ENCODE peak calls at places on chromosome 3, in ten cellular contexts. F is SW 1271, H is breast epithelium, E is Calu3, X is HS-27A, U is stomach, I is DMS79 treated with DMSO at 0.1 percent for 48 hours, S is thoracic aorta, J is upper lobe of right lung, M is NT2/D1. O is an unnamed sample.

GRCh38 chr3:125960066-125960424 is 8.9 kb upstream of the ROPN1B start:
- DNase-seq in S (no peak), I (no peak), U (no peak), F (no peak), E (no peak), M (no peak), H (no peak), J (no peak), X (no peak), O (no peak)

GRCh38 chr3:107578523-107578922 is 55.8 kb downstream of the BBX start:
- DNase-seq in S (no peak), J (no peak), I (no peak), U (no peak), X (no peak), E (no peak), M (no peak), F (no peak), H (no peak), O (no peak)

GRCh38 chr3:67012564-67012963 is 14.5 kb downstream of the KBTBD8 start:
- DNase-seq in S (no peak), I (no peak), M (no peak), E (no peak), J (no peak), U (no peak), X (no peak), H (no peak), F (no peak), O (no peak)

GRCh38 chr3:116087431-116087830 is 357.9 kb downstream of the LSAMP start:
- DNase-seq in X (no peak), I (no peak), S (no peak), J (no peak), H (no peak), E (no peak), U (no peak), F (no peak), M (no peak), O (no peak)

GRCh38 chr3:107142786-107143185 is 234.5 kb upstream of the CCDC54 start:
- DNase-seq in M (peak), S (no peak), E (peak), H (no peak), J (no peak), U (no peak), I (no peak), X (no peak), F (no peak), O (no peak)

GRCh38 chr3:109081746-109082510 is 36.0 kb downstream of the MORC1 start:
- DNase-seq in S (no peak), J (no peak), F (no peak), E (peak), M (peak), I (no peak), X (peak), H (no peak), U (peak), O (peak)

GRCh38 chr3:139848660-139849059 is 86.3 kb upstream of the CLSTN2 start:
- DNase-seq in S (no peak), M (no peak), X (no peak), J (no peak), U (no peak), F (no peak), E (no peak), I (no peak), H (no peak), O (no peak)

GRCh38 chr3:54146383-54147239 is 24.3 kb downstream of the CACNA2D3 start:
- DNase-seq in H (no peak), E (peak), U (peak), J (peak), X (no peak), F (no peak), S (no peak), M (no peak), I (no peak), O (no peak)

GRCh38 chr3:40584625-40585189 is 59.9 kb downstream of the ZNF621 start:
- DNase-seq in S (peak), M (peak), F (peak), I (no peak), E (peak), X (no peak), J (peak), H (peak), U (peak), O (no peak)

GRCh38 chr3:174697310-174697709 is 161.8 kb upstream of the NAALADL2 start:
- DNase-seq in F (no peak), J (no peak), U (no peak), H (no peak), X (no peak), E (no peak), I (no peak), S (no peak), M (no peak), O (no peak)

GRCh38 chr3:183809209-183809608 is 16.2 kb downstream of the MAP6D1 start:
- DNase-seq in I (no peak), X (no peak), U (no peak), J (no peak), E (no peak), S (no peak), F (no peak), M (no peak), H (no peak), O (no peak)

GRCh38 chr3:31377045-31377642 is 155.6 kb upstream of the STT3B start:
- DNase-seq in J (no peak), M (no peak), H (no peak), S (no peak), X (peak), F (no peak), I (no peak), U (peak), E (peak), O (no peak)

GRCh38 chr3:126351771-126352475 is 5.3 kb downstream of the KLF15 start:
- DNase-seq in E (no peak), U (no peak), F (no peak), X (no peak), S (no peak), H (no peak), J (peak), M (no peak), I (no peak), O (no peak)

GRCh38 chr3:13069495-13069894 is 3.7 kb downstream of the IQSEC1 start:
- DNase-seq in S (no peak), E (no peak), U (no peak), J (no peak), X (no peak), H (no peak), F (no peak), M (no peak), I (no peak), O (no peak)

GRCh38 chr3:13106308-13106970 is 33.2 kb upstream of the IQSEC1 start:
- DNase-seq in S (no peak), F (no peak), I (peak), J (peak), X (peak), H (no peak), M (no peak), U (no peak), E (peak), O (no peak)

GRCh38 chr3:128623762-128624176 is 26.8 kb downstream of the RPN1 start:
- DNase-seq in M (no peak), J (no peak), U (no peak), F (no peak), H (no peak), E (no peak), I (no peak), X (no peak), S (no peak), O (no peak)

GRCh38 chr3:43867673-43868072 is 176.9 kb downstream of the ABHD5 start:
- DNase-seq in U (no peak), H (no peak), S (no peak), M (no peak), E (no peak), J (no peak), F (no peak), I (no peak), X (no peak), O (no peak)

GRCh38 chr3:53202331-53203015 is 41.5 kb downstream of the PRKCD start:
- DNase-seq in F (no peak), M (no peak), I (peak), U (no peak), S (no peak), H (no peak), X (no peak), J (no peak), E (no peak), O (no peak)

GRCh38 chr3:194806991-194807685 is 121.5 kb downstream of the FAM43A start:
- DNase-seq in X (no peak), E (no peak), M (no peak), U (no peak), S (no peak), I (no peak), F (no peak), J (no peak), H (no peak), O (no peak)

GRCh38 chr3:15479602-15480248 is 41.8 kb downstream of the COLQ start:
- DNase-seq in F (no peak), J (no peak), X (no peak), I (no peak), M (no peak), U (no peak), H (no peak), E (no peak), S (no peak), O (no peak)

GRCh38 chr3:110165753-110166152 is 828.4 kb upstream of the DPPA4 start:
- DNase-seq in M (peak), E (no peak), I (no peak), U (no peak), F (no peak), H (no peak), S (no peak), J (no peak), X (no peak), O (no peak)

GRCh38 chr3:14764331-14765064 is 54.3 kb upstream of the FGD5 start:
- DNase-seq in H (no peak), E (no peak), M (no peak), J (peak), I (no peak), F (no peak), X (no peak), S (no peak), U (no peak), O (no peak)

GRCh38 chr3:70982700-70983140 is 600.8 kb downstream of the FOXP1 start:
- DNase-seq in E (peak), I (no peak), F (no peak), X (peak), H (peak), U (peak), M (no peak), J (no peak), S (peak), O (peak)

GRCh38 chr3:55180936-55181535 is 253.2 kb upstream of the LRTM1 start:
- DNase-seq in I (no peak), M (no peak), S (no peak), F (no peak), J (no peak), X (no peak), U (no peak), E (peak), H (no peak), O (no peak)

GRCh38 chr3:42946050-42946449 is 33.1 kb upstream of the GASK1A start:
- DNase-seq in H (no peak), U (no peak), J (no peak), I (no peak), F (no peak), M (no peak), E (no peak), X (no peak), S (no peak), O (no peak)

GRCh38 chr3:132650153-132650552 is 9.5 kb downstream of the ACAD11 start:
- DNase-seq in S (no peak), X (no peak), F (no peak), I (no peak), M (no peak), H (no peak), U (no peak), E (no peak), J (no peak), O (no peak)

GRCh38 chr3:71466483-71466882 is 117.0 kb downstream of the FOXP1 start:
- DNase-seq in E (no peak), J (no peak), U (no peak), S (no peak), H (no peak), X (no peak), I (no peak), M (no peak), F (no peak), O (no peak)

GRCh38 chr3:194773216-194773615 is 87.5 kb downstream of the FAM43A start:
- DNase-seq in U (no peak), M (no peak), H (no peak), S (no peak), F (no peak), J (no peak), I (no peak), E (peak), X (no peak), O (no peak)

GRCh38 chr3:134460965-134461364 is 24.8 kb downstream of the ANAPC13 start:
- DNase-seq in U (no peak), X (no peak), H (no peak), F (no peak), M (no peak), I (no peak), S (no peak), J (no peak), E (no peak), O (no peak)

GRCh38 chr3:114686624-114687023 is 392.8 kb downstream of the TIGIT start:
- DNase-seq in U (no peak), J (no peak), E (no peak), F (no peak), I (no peak), M (no peak), S (no peak), X (no peak), H (no peak), O (no peak)

GRCh38 chr3:40057077-40057476 is 247.7 kb downstream of the MYRIP start:
- DNase-seq in F (no peak), M (no peak), X (no peak), I (no peak), H (no peak), U (no peak), E (no peak), S (no peak), J (no peak), O (no peak)

GRCh38 chr3:160801386-160802118 is 45.5 kb downstream of the PPM1L start:
- DNase-seq in E (no peak), F (no peak), M (no peak), U (peak), S (peak), H (no peak), X (no peak), J (no peak), I (no peak), O (no peak)

GRCh38 chr3:104933981-104934380 is 432.7 kb upstream of the ALCAM start:
- DNase-seq in U (no peak), F (no peak), M (no peak), X (no peak), J (no peak), S (no peak), H (no peak), E (no peak), I (no peak), O (no peak)

GRCh38 chr3:178421069-178421468 is 115.2 kb upstream of the KCNMB2 start:
- DNase-seq in I (no peak), M (no peak), S (no peak), E (no peak), H (no peak), F (no peak), U (no peak), J (no peak), X (no peak), O (no peak)

GRCh38 chr3:191499307-191500125 is 38.6 kb downstream of the PYDC2 start:
- DNase-seq in H (peak), E (peak), M (no peak), J (peak), U (peak), X (no peak), F (no peak), I (peak), S (no peak), O (no peak)